ENCODE peak calls at places on chromosomes 7 and 10, in eight cellular contexts. T is astrocyte of the spinal cord, U is mucosa of descending colon, I is RWPE2, Z is GM12865, E is glutamatergic neuron, M is type B pancreatic cell, O is omental fat pad. X is an unnamed sample.

GRCh38 chr7:33191326-33191725 is 62.0 kb downstream of the BBS9 start:
- DNase-seq in T (no peak), U (no peak), I (no peak), Z (peak; percentile 48), E (no peak), M (no peak), O (no peak), X (no peak)

GRCh38 chr7:43612128-43612527 is 29.2 kb downstream of the STK17A start:
- DNase-seq in T (no peak), U (no peak), I (no peak), Z (no peak), E (no peak), M (no peak), O (no peak), X (no peak)

GRCh38 chr7:117562732-117563131 is 82.9 kb downstream of the CFTR start:
- DNase-seq in T (no peak), U (no peak), I (no peak), Z (no peak), E (no peak), M (no peak), O (no peak), X (no peak)

GRCh38 chr10:129192344-129193128 is 274.5 kb upstream of the MGMT start:
- DNase-seq in T (no peak), U (no peak), I (no peak), Z (no peak), E (no peak), M (no peak), O (no peak), X (peak; percentile 33)

GRCh38 chr7:95066736-95067530 is 159.5 kb downstream of the PPP1R9A start:
- DNase-seq in T (peak; percentile 65), U (no peak), I (no peak), Z (no peak), E (no peak), M (no peak), O (no peak), X (no peak)

GRCh38 chr10:51327432-51327831 is 253.1 kb downstream of the PRKG1 start:
- DNase-seq in T (no peak), U (no peak), I (no peak), Z (no peak), E (no peak), M (no peak), O (no peak), X (no peak)

GRCh38 chr10:116490028-116490662 is 55.6 kb upstream of the PNLIP start:
- DNase-seq in T (peak; percentile 22), U (no peak), I (no peak), Z (peak; percentile 9), E (no peak), M (no peak), O (no peak), X (no peak)

GRCh38 chr7:81002471-81002870 is 83.6 kb upstream of the SEMA3C start:
- DNase-seq in T (no peak), U (no peak), I (no peak), Z (no peak), E (no peak), M (no peak), O (no peak), X (no peak)

GRCh38 chr7:123727071-123727837 is 21.5 kb downstream of the WASL start:
- DNase-seq in T (peak; percentile 90), U (no peak), I (no peak), Z (no peak), E (no peak), M (no peak), O (no peak), X (no peak)

GRCh38 chr10:129033790-129034272 is 433.2 kb upstream of the MGMT start:
- DNase-seq in T (no peak), U (no peak), I (no peak), Z (no peak), E (no peak), M (no peak), O (no peak), X (no peak)

GRCh38 chr10:20855398-20856038 is 41.6 kb downstream of the NEBL start:
- DNase-seq in T (peak; percentile 50), U (no peak), I (no peak), Z (no peak), E (no peak), M (no peak), O (no peak), X (no peak)

GRCh38 chr7:377069-378040 is 87.4 kb downstream of the FOXL3 start:
- DNase-seq in T (no peak), U (peak; percentile 46), I (peak; percentile 54), Z (no peak), E (no peak), M (peak; percentile 68), O (no peak), X (no peak)

GRCh38 chr10:126135177-126135576 is 238.8 kb downstream of the FANK1 start:
- DNase-seq in T (peak; percentile 29), U (no peak), I (no peak), Z (no peak), E (no peak), M (no peak), O (no peak), X (no peak)

GRCh38 chr10:89431977-89432376 is 17.6 kb downstream of the IFIT5 start:
- DNase-seq in T (peak; percentile 81), U (no peak), I (no peak), Z (no peak), E (no peak), M (no peak), O (no peak), X (no peak)

GRCh38 chr7:76424413-76425111 is at the start of gene ZP3:
- DNase-seq in T (no peak), U (no peak), I (no peak), Z (peak; percentile 87), E (peak; percentile 33), M (no peak), O (no peak), X (no peak)

GRCh38 chr10:124092270-124093075 is 925 bp downstream of the CHST15 start:
- DNase-seq in T (peak; percentile 41), U (peak; percentile 88), I (no peak), Z (peak; percentile 42), E (peak; percentile 72), M (peak; percentile 76), O (no peak), X (peak; percentile 46)

DNA sequence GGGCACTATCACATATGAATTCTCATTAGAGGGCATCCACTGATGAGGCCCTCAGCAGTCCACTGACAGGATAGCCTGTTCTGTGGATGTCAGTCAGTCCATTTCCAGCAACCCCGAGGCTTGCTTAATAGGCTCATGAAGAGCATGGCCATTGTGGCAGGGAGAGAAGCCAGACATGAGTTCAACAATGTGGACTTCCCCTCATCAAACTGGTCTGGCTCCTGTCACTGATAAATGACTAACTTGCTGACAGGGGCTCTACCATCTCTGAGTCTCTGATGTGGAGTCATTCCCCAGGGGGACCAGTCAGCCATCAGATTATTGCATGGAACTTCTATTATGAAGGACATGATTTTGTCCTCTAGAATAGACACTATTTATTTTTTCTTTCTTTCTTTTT is 19.8 kb upstream of the TRIL start:
- DNase-seq in T (no peak), U (no peak), I (no peak), Z (no peak), E (no peak), M (no peak), O (no peak), X (no peak)
- TF ChIP-seq CTCF in T (no peak), U (no peak), I (no peak), Z (no peak), E (no peak), M (no peak), O (no peak), X (no peak)

DNA sequence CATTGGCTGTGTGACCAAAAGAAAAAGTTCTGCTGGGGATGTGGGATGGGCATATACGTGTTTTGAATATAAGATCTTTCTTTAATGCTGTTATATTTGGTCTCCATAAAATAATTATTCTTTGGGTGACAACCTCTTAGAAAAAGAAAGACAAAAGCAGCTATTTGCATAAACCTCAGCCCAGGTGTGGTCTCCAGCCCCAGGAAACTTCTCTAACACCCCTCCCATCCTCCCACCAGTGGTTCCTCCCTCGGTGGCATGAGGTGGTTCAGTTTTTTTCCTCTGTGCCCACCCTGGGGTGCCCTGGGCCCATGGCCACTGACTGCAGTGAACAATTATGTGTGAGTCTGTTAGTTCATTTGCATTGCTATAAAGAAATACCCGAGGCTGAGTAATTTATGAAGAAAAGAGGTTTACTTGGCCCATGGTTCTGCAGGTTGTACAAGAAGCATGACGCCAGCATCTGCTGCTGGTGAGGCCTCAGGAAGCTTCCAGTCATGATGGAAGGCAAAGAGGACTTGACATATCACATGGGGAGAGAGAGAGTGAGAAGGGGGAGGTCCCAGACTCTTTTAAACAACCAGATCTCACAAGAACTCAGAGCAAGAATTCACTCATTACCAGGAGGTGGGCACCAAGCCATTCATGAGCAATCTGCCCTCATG is 165.9 kb downstream of the CUX1 start:
- DNase-seq in T (no peak), U (no peak), I (no peak), Z (peak; percentile 40), E (no peak), M (no peak), O (no peak), X (no peak)
- TF ChIP-seq CTCF in T (no peak), U (no peak), I (no peak), Z (no peak), E (no peak), M (no peak), O (no peak), X (no peak)

GRCh38 chr10:1020966-1021365 is 4.7 kb downstream of the IDI2 start:
- DNase-seq in T (no peak), U (no peak), I (no peak), Z (no peak), E (no peak), M (no peak), O (no peak), X (no peak)

GRCh38 chr10:1019362-1019761 is 6.3 kb downstream of the IDI2 start:
- DNase-seq in T (no peak), U (no peak), I (no peak), Z (no peak), E (no peak), M (no peak), O (no peak), X (no peak)

GRCh38 chr10:1024103-1024502 is 1.6 kb downstream of the IDI2 start:
- DNase-seq in T (no peak), U (no peak), I (no peak), Z (no peak), E (no peak), M (no peak), O (no peak), X (no peak)

GRCh38 chr10:1022413-1022812 is 3.2 kb downstream of the IDI2 start:
- DNase-seq in T (no peak), U (no peak), I (no peak), Z (no peak), E (no peak), M (no peak), O (no peak), X (no peak)

DNA sequence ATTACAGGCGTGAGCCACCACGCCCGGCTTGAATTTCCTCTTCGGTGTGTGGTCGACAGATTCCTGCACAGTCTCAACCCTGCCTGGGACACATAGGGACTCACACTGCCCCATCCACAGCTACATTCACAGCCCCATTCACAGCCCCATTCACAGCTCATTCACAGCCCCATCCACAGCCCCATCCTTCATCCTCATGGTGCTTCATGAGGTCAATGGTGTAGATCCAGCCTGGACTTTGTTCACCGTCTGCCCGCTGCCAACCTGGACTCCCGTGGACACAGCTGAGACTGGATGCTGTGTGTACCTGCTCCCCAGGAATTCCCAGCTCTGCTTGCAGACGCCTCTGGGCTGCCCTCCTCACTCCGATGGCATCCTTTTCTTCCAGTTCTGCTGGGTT is 5.2 kb downstream of the IDI2 start:
- DNase-seq in T (no peak), U (no peak), I (no peak), Z (no peak), E (no peak), M (no peak), O (no peak), X (no peak)
- TF ChIP-seq CTCF in T (no peak), U (no peak), I (no peak), Z (no peak), E (no peak), M (no peak), O (no peak), X (no peak)

GRCh38 chr10:31467791-31468535 is 148.9 kb downstream of the ZEB1 start:
- DNase-seq in T (no peak), U (peak; percentile 15), I (peak; percentile 19), Z (peak; percentile 37), E (no peak), M (no peak), O (no peak), X (peak; percentile 11)
- TF ChIP-seq CTCF in T (peak; percentile 48), U (no peak), I (peak; percentile 56), Z (peak; percentile 31), E (peak; percentile 49), M (peak; percentile 59), O (no peak), X (peak; percentile 26)

X was measured in body of pancreas.